ENCODE peak calls at places on chromosomes 4 and X, in ten cellular contexts. K is astrocyte, E is esophagus muscularis mucosa, N is fibroblast of lung, R is fibroblast of the aortic adventitia, Z is ovary, T is endodermal cell, I is stomach, F is kidney epithelial cell, G is mucosa of descending colon. J is an unnamed sample.

GRCh38 chrX:134694935-134695334 is 36.7 kb upstream of the PLAC1 start:
- DNase-seq in K (no peak), E (no peak), N (no peak), R (no peak), Z (no peak), T (no peak), I (no peak), F (no peak), G (no peak), J (no peak)

GRCh38 chrX:13750204-13750603 is 15.7 kb downstream of the OFD1 start:
- DNase-seq in K (peak; percentile 16), E (no peak), N (peak; percentile 60), R (peak; percentile 58), Z (no peak), T (no peak), I (no peak), F (no peak), G (no peak), J (peak; percentile 56)

GRCh38 chr4:90889171-90889570 is 762.0 kb downstream of the CCSER1 start:
- DNase-seq in K (no peak), E (no peak), N (no peak), R (no peak), Z (no peak), T (no peak), I (no peak), F (no peak), G (no peak), J (no peak)

GRCh38 chr4:97235516-97235915 is 907.8 kb downstream of the STPG2 start:
- DNase-seq in K (no peak), E (no peak), N (no peak), R (no peak), Z (no peak), T (peak; percentile 68), I (no peak), F (no peak), G (no peak), J (peak; percentile 20)

GRCh38 chr4:106186201-106186600 is 129.8 kb downstream of the TBCK start:
- DNase-seq in K (no peak), E (no peak), N (no peak), R (no peak), Z (no peak), T (no peak), I (no peak), F (no peak), G (no peak), J (no peak)

GRCh38 chrX:151478052-151478451 is 81.0 kb downstream of the VMA21 start:
- DNase-seq in K (no peak), E (no peak), N (no peak), R (no peak), Z (no peak), T (no peak), I (no peak), F (no peak), G (no peak), J (no peak)

GRCh38 chr4:24472514-24473308 is 111.6 kb downstream of the DHX15 start:
- DNase-seq in K (peak; percentile 77), E (peak; percentile 97), N (peak; percentile 88), R (peak; percentile 71), Z (peak; percentile 88), T (peak; percentile 95), I (peak; percentile 76), F (peak; percentile 44), G (peak; percentile 82), J (peak; percentile 79)

GRCh38 chr4:187996502-187997177 is 1.1 kb downstream of the ZFP42 start:
- DNase-seq in K (no peak), E (no peak), N (no peak), R (no peak), Z (no peak), T (peak; percentile 90), I (no peak), F (no peak), G (no peak), J (no peak)

GRCh38 chrX:124736553-124737240 is 390.3 kb downstream of the SH2D1A start:
- DNase-seq in K (no peak), E (no peak), N (no peak), R (no peak), Z (no peak), T (peak; percentile 89), I (no peak), F (no peak), G (peak; percentile 14), J (no peak)

DNA sequence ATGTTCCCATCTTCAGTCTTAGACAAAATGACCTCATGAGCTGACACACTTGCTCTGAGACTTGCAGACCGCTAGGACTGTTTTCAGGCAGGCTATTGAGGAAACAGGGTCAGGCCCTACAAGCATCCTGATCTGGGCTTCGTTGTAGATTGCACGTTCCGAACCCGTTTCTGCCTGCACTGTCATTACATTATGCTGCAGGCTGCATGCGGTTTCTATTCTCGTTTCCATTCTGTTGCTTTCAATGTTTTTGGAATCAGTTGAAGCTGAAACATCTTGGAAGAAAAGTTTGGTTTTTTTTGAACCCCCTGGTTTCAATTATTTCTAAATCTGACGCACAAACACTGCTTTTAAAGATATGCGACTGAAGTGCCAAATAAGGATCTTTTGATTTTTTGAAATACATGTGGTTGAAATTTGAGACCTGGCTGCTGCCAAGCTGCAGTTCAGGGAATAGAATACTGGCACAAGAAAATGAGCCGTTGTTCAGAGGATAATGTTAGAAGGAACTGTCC is 716.1 kb upstream of the INTU start:
- DNase-seq in K (peak; percentile 82), E (no peak), N (peak; percentile 95), R (peak; percentile 95), Z (no peak), T (no peak), I (no peak), F (no peak), G (no peak), J (peak; percentile 85)
- TF ChIP-seq CTCF in K (no peak), E (peak; percentile 10), N (peak; percentile 5), R (peak; percentile 37), Z (no peak), T (no peak), I (no peak), F (no peak), G (no peak), J (peak; percentile 38)

GRCh38 chrX:21658746-21659145 is 616 bp upstream of the KLHL34 start:
- DNase-seq in K (no peak), E (no peak), N (no peak), R (no peak), Z (no peak), T (no peak), I (no peak), F (no peak), G (peak; percentile 76), J (no peak)
- H3K4me3 ChIP-seq in K (no peak overlapping the region), E (peak overlapping the region; percentile 46), N (no peak overlapping the region), R (no peak overlapping the region), Z (no peak overlapping the region), T (no peak overlapping the region), I (peak overlapping the region; percentile 33), F (no peak overlapping the region), G (no peak overlapping the region), J (no peak overlapping the region)

GRCh38 chrX:20063716-20064351 is 52.9 kb downstream of the MAP7D2 start:
- DNase-seq in K (no peak), E (no peak), N (no peak), R (no peak), Z (no peak), T (peak; percentile 66), I (no peak), F (no peak), G (no peak), J (no peak)
- TF ChIP-seq CTCF in K (peak; percentile 7), E (no peak), N (no peak), R (peak; percentile 41), Z (no peak), T (peak; percentile 65), I (no peak), F (peak; percentile 23), G (no peak), J (peak; percentile 49)

GRCh38 chr4:115687356-115687755 is 573.9 kb upstream of the NDST4 start:
- DNase-seq in K (no peak), E (no peak), N (no peak), R (no peak), Z (no peak), T (no peak), I (no peak), F (no peak), G (no peak), J (no peak)

GRCh38 chr4:115688961-115689360 is 575.5 kb upstream of the NDST4 start:
- DNase-seq in K (no peak), E (no peak), N (no peak), R (no peak), Z (no peak), T (no peak), I (no peak), F (no peak), G (no peak), J (no peak)
- H3K4me3 ChIP-seq in K (no peak overlapping the region), E (no peak overlapping the region), N (no peak overlapping the region), R (no peak overlapping the region), Z (no peak overlapping the region), T (no peak overlapping the region), I (no peak overlapping the region), F (no peak overlapping the region), G (no peak overlapping the region), J (no peak overlapping the region)

GRCh38 chr4:53711916-53712315 is 120.6 kb upstream of the LNX1 start:
- DNase-seq in K (no peak), E (no peak), N (no peak), R (peak; percentile 61), Z (no peak), T (no peak), I (no peak), F (no peak), G (no peak), J (peak; percentile 64)
- TF ChIP-seq CTCF in K (no peak), E (no peak), N (no peak), R (no peak), Z (no peak), T (no peak), I (no peak), F (no peak), G (no peak), J (peak; percentile 25)

DNA sequence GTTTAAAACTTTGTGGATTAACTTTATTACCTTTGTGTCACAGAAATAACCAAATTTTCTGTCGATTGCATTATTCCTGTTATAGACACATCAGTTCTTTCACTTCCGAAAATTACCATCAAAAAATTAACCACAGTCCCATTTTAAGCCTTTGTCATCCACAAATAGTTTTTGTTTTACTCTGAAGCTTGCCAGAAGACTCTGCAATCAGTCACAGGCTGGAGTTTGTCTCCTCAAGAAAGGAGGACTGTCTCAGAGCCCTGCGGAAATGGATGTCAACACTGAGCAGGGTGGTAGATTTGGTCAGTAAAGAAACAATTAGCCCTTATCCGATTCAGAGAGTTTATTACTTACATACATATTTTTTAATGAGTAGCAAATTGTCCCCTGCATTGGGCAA is 20.1 kb upstream of the TCEAL4 start:
- DNase-seq in K (no peak), E (no peak), N (no peak), R (no peak), Z (no peak), T (no peak), I (no peak), F (no peak), G (no peak), J (no peak)
- H3K4me3 ChIP-seq in K (no peak overlapping the region), E (no peak overlapping the region), N (no peak overlapping the region), R (no peak overlapping the region), Z (no peak overlapping the region), T (no peak overlapping the region), I (no peak overlapping the region), F (no peak overlapping the region), G (no peak overlapping the region), J (no peak overlapping the region)

GRCh38 chr4:89164400-89164799 is 53.1 kb downstream of the TIGD2 start:
- DNase-seq in K (no peak), E (no peak), N (peak; percentile 18), R (no peak), Z (no peak), T (no peak), I (no peak), F (no peak), G (no peak), J (no peak)
- TF ChIP-seq CTCF in K (no peak), E (no peak), N (no peak), R (no peak), Z (no peak), T (no peak), I (no peak), F (no peak), G (no peak), J (no peak)

J was measured in choroid plexus epithelial cell.